ENCODE peak calls at places on chromosomes 12 and 14, in nine cellular contexts. Q is fibroblast of the aortic adventitia, U is IMR-90, H is neural crest cell, B is lung, Z is HL-60, I is H9, A is fibroblast of mammary gland, N is progenitor cell of endocrine pancreas. Y is an unnamed sample.

GRCh38 chr12:1919763-1920162 is 1.3 kb upstream of the CACNA2D4 start:
- DNase-seq in Q (no peak), U (no peak), H (no peak), B (no peak), Z (no peak), I (no peak), A (no peak), N (no peak), Y (no peak)

GRCh38 chr14:78070344-78070743 is 99.8 kb upstream of the NRXN3 start:
- DNase-seq in Q (no peak), U (no peak), H (no peak), B (no peak), Z (no peak), I (no peak), A (no peak), N (no peak), Y (no peak)

GRCh38 chr12:104348283-104348993 is 44.9 kb downstream of the EID3 start:
- DNase-seq in Q (no peak), U (no peak), H (no peak), B (peak), Z (no peak), I (peak), A (no peak), N (no peak), Y (no peak)

GRCh38 chr12:132523576-132524331 is 33.8 kb downstream of the FBRSL1 start:
- DNase-seq in Q (peak), U (peak), H (peak), B (peak), Z (peak), I (peak), A (peak), N (peak), Y (no peak)

GRCh38 chr12:102567031-102567985 is 86.9 kb upstream of the IGF1 start:
- DNase-seq in Q (peak), U (peak), H (no peak), B (no peak), Z (no peak), I (no peak), A (peak), N (no peak), Y (no peak)

GRCh38 chr12:18906354-18906753 is 168.4 kb downstream of the CAPZA3 start:
- DNase-seq in Q (peak), U (no peak), H (no peak), B (no peak), Z (no peak), I (no peak), A (no peak), N (no peak), Y (no peak)

GRCh38 chr14:73786632-73786941 is 65.0 kb upstream of the PTGR2 start:
- DNase-seq in Q (no peak), U (peak), H (peak), B (no peak), Z (no peak), I (peak), A (no peak), N (peak), Y (no peak)

GRCh38 chr12:38389581-38389980 is 73.0 kb downstream of the ALG10B start:
- DNase-seq in Q (no peak), U (no peak), H (no peak), B (no peak), Z (no peak), I (no peak), A (no peak), N (no peak), Y (no peak)

GRCh38 chr14:95156153-95156764 is 1.1 kb downstream of the DICER1 start:
- DNase-seq in Q (peak), U (peak), H (no peak), B (no peak), Z (peak), I (no peak), A (peak), N (no peak), Y (no peak)

GRCh38 chr14:36505892-36506731 is 13.9 kb downstream of the NKX2-1 start:
- DNase-seq in Q (no peak), U (no peak), H (peak), B (no peak), Z (no peak), I (peak), A (no peak), N (no peak), Y (no peak)
- TF ChIP-seq CTCF in Q (no peak), U (no peak), H (no peak), B (no peak), Z (no peak), I (peak), A (no peak), N (peak), Y (no peak)

GRCh38 chr12:107732365-107732764 is 28.6 kb downstream of the PRDM4 start:
- DNase-seq in Q (no peak), U (no peak), H (no peak), B (no peak), Z (no peak), I (peak), A (no peak), N (no peak), Y (no peak)

GRCh38 chr12:107730942-107731341 is 30.0 kb downstream of the PRDM4 start:
- DNase-seq in Q (no peak), U (no peak), H (no peak), B (no peak), Z (no peak), I (no peak), A (no peak), N (no peak), Y (no peak)

GRCh38 chr12:107734139-107734538 is 26.8 kb downstream of the PRDM4 start:
- DNase-seq in Q (no peak), U (no peak), H (no peak), B (no peak), Z (no peak), I (no peak), A (no peak), N (no peak), Y (no peak)

GRCh38 chr12:107736914-107737313 is 24.0 kb downstream of the PRDM4 start:
- DNase-seq in Q (no peak), U (no peak), H (no peak), B (no peak), Z (peak), I (no peak), A (no peak), N (no peak), Y (no peak)

GRCh38 chr12:107731376-107731775 is 29.6 kb downstream of the PRDM4 start:
- DNase-seq in Q (no peak), U (no peak), H (no peak), B (no peak), Z (no peak), I (no peak), A (no peak), N (no peak), Y (no peak)
- TF ChIP-seq CTCF in Q (no peak), U (no peak), H (no peak), B (no peak), Z (no peak), I (no peak), A (no peak), N (no peak), Y (no peak)

GRCh38 chr14:85423889-85424288 is 106.1 kb upstream of the FLRT2 start:
- DNase-seq in Q (no peak), U (no peak), H (no peak), B (no peak), Z (no peak), I (no peak), A (no peak), N (no peak), Y (no peak)
- TF ChIP-seq CTCF in Q (no peak), U (no peak), H (no peak), B (no peak), Z (no peak), I (no peak), A (no peak), N (no peak), Y (no peak)

DNA sequence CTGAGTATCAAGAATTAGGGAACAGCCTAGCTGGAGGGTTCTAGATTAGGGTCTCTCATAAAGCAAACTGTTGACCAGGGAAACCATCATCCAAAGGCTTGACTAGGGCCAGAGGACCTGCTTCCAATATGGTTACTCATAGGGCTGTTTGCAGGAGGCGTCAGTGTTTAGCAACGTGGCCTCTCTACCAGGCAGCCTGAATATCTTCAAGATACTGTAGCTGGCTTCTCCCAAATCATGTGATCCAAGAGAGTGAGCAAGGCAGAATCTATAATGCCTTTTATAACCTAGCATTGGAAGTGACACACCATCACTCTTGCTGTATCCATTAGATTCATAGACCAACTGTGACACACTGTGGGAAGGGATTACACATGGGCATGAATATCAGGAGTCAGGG is 17.3 kb downstream of the TPH2 start:
- DNase-seq in Q (peak), U (peak), H (no peak), B (no peak), Z (no peak), I (no peak), A (peak), N (no peak), Y (no peak)
- TF ChIP-seq CTCF in Q (no peak), U (no peak), H (no peak), B (no peak), Z (no peak), I (no peak), A (no peak), N (no peak), Y (no peak)

GRCh38 chr12:95070378-95070777 is 3.0 kb downstream of the NR2C1 start:
- DNase-seq in Q (no peak), U (no peak), H (no peak), B (no peak), Z (no peak), I (no peak), A (no peak), N (no peak), Y (no peak)

GRCh38 chr12:95074766-95075165 is 1.3 kb upstream of the NR2C1 start:
- DNase-seq in Q (peak), U (no peak), H (no peak), B (no peak), Z (no peak), I (no peak), A (no peak), N (no peak), Y (no peak)

GRCh38 chr12:95077341-95077740 is 3.9 kb upstream of the NR2C1 start:
- DNase-seq in Q (peak), U (no peak), H (no peak), B (no peak), Z (no peak), I (no peak), A (no peak), N (no peak), Y (no peak)

GRCh38 chr12:95072900-95073697 is at the start of gene NR2C1:
- DNase-seq in Q (peak), U (peak), H (peak), B (peak), Z (peak), I (peak), A (peak), N (peak), Y (peak)

GRCh38 chr12:95073698-95074520 is 491 bp upstream of the NR2C1 start:
- DNase-seq in Q (no peak), U (no peak), H (no peak), B (no peak), Z (no peak), I (peak), A (no peak), N (no peak), Y (no peak)
- TF ChIP-seq CTCF in Q (peak), U (peak), H (peak), B (peak), Z (peak), I (peak), A (peak), N (peak), Y (peak)

DNA sequence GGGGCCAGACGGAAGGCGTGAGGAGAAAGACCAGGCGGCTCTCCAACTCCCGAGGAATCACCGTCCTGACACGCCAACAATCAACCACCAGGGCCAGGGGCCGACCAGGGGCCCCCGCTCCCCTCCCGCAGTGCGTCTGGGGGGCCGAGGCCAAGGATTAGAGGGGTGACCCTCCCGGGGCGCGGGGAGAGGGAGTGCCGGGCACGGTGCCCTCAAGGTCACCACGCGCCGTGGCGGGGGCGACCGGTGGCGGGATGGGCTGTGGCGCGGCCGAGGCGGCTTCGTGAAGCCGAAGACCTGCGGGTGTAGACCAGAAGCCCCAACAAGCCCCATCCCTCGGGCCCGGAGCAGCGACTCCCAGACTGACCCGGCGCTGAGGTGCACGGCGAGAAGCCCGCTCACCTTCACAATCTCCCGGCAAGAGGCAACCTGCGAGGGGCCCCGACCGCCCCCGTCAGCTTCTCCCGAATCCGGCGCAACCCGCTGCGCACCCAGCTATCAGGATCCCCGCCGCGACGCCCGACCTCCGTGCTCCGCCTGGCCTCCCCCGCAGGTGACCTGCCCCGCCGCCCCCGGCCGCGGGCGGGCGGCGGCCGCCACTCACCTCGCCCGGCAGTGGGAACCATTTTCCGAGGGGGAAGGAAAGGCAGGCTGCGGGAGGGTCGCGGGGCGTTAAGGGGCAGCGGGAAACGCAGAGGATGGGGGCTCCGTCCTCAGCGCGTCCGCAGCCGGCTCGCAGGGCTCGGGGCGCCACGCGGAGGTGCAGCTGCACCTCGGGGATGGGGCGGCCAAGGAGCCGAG is 446 bp downstream of the ATP2B1 start:
- DNase-seq in Q (no peak), U (peak), H (peak), B (peak), Z (peak), I (peak), A (no peak), N (peak), Y (peak)
- TF ChIP-seq CTCF in Q (peak), U (no peak), H (peak), B (no peak), Z (no peak), I (no peak), A (no peak), N (peak), Y (peak)

Y was measured in type B pancreatic cell.